ENCODE peak calls at places on chromosomes 12 and 14, in four cellular contexts. I is tibial artery, F is left ventricle myocardium inferior, M is spleen. D is an unnamed sample.

GRCh38 chr14:62313228-62313627 is 551.0 kb downstream of the SNAPC1 start:
- DNase-seq in I (no peak), F (no peak), M (no peak), D (no peak)

GRCh38 chr12:1220127-1221092 is 229.4 kb downstream of the ERC1 start:
- DNase-seq in I (no peak), F (no peak), M (no peak), D (peak)

GRCh38 chr14:23358042-23358441 is 5.4 kb upstream of the SLC22A17 start:
- DNase-seq in I (no peak), F (no peak), M (no peak), D (no peak)

GRCh38 chr12:111645433-111645832 is 40.3 kb downstream of the BRAP start:
- DNase-seq in I (no peak), F (no peak), M (no peak), D (peak)

GRCh38 chr12:104600790-104601739 is 144.3 kb downstream of the CHST11 start:
- DNase-seq in I (no peak), F (no peak), M (no peak), D (no peak)

GRCh38 chr14:79740043-79740442 is 471.3 kb downstream of the DIO2 start:
- DNase-seq in I (no peak), F (no peak), M (no peak), D (no peak)

GRCh38 chr14:106883218-106883692 is 1356.9 kb downstream of the TMEM121 start:
- DNase-seq in I (peak), F (no peak), M (peak), D (peak)

GRCh38 chr12:49019120-49019430 is 499 bp upstream of the PRKAG1 start:
- DNase-seq in I (no peak), F (no peak), M (no peak), D (no peak)

GRCh38 chr12:104105461-104105860 is 32.5 kb downstream of the NFYB start:
- DNase-seq in I (no peak), F (no peak), M (no peak), D (no peak)

GRCh38 chr12:10557766-10558165 is 52.1 kb downstream of the EIF2S3B start:
- DNase-seq in I (no peak), F (no peak), M (no peak), D (no peak)

GRCh38 chr12:123131879-123132402 is 18.9 kb downstream of the PITPNM2 start:
- DNase-seq in I (no peak), F (no peak), M (peak), D (peak)

GRCh38 chr12:3200032-3200617 is 122.9 kb downstream of the TSPAN9 start:
- DNase-seq in I (no peak), F (peak), M (no peak), D (no peak)

GRCh38 chr12:105235299-105235746 is 651 bp downstream of the APPL2 start:
- DNase-seq in I (no peak), F (no peak), M (no peak), D (no peak)

GRCh38 chr12:111598637-111599458 is at the start of gene ATXN2:
- DNase-seq in I (peak), F (peak), M (peak), D (peak)

GRCh38 chr14:20501346-20501745 is 4.0 kb upstream of the RNASE10 start:
- DNase-seq in I (no peak), F (no peak), M (no peak), D (no peak)

GRCh38 chr12:131536337-131536736 is 174.6 kb upstream of the SFSWAP start:
- DNase-seq in I (no peak), F (no peak), M (no peak), D (no peak)

GRCh38 chr12:113418213-113418879 is 3.8 kb upstream of the SDSL start:
- DNase-seq in I (no peak), F (no peak), M (no peak), D (no peak)

GRCh38 chr12:27343255-27344000 is 10.8 kb downstream of the BMAL2 start:
- DNase-seq in I (no peak), F (no peak), M (no peak), D (no peak)

GRCh38 chr12:24909667-24910066 is 39.2 kb downstream of the BCAT1 start:
- DNase-seq in I (peak), F (peak), M (no peak), D (no peak)

GRCh38 chr12:69998011-69998410 is 173.0 kb downstream of the MYRFL start:
- DNase-seq in I (no peak), F (no peak), M (no peak), D (no peak)

GRCh38 chr14:71856199-71856919 is 75.9 kb upstream of the RGS6 start:
- DNase-seq in I (no peak), F (no peak), M (no peak), D (no peak)

GRCh38 chr12:25812295-25812694 is 146.2 kb upstream of the RASSF8 start:
- DNase-seq in I (no peak), F (no peak), M (no peak), D (no peak)

GRCh38 chr12:119802472-119802871 is 74.6 kb downstream of the CIT start:
- DNase-seq in I (peak), F (peak), M (no peak), D (no peak)

GRCh38 chr14:83467811-83468210 is 1934.2 kb upstream of the SEL1L start:
- DNase-seq in I (no peak), F (no peak), M (no peak), D (no peak)

GRCh38 chr12:103268831-103269514 is 226.8 kb downstream of the C12orf42 start:
- DNase-seq in I (no peak), F (no peak), M (no peak), D (no peak)

GRCh38 chr12:28535216-28535615 is 345.0 kb downstream of the CCDC91 start:
- DNase-seq in I (no peak), F (no peak), M (no peak), D (no peak)

GRCh38 chr12:52615208-52615868 is 3.0 kb downstream of the KRT73 start:
- DNase-seq in I (no peak), F (no peak), M (no peak), D (no peak)

GRCh38 chr14:56120091-56120632 is 2.0 kb downstream of the PELI2 start:
- DNase-seq in I (no peak), F (no peak), M (no peak), D (no peak)

GRCh38 chr12:90921536-90921935 is 33.4 kb downstream of the CCER1 start:
- DNase-seq in I (no peak), F (no peak), M (no peak), D (no peak)

GRCh38 chr12:106276032-106276728 is 26.4 kb upstream of the TCP11L2 start:
- DNase-seq in I (no peak), F (no peak), M (no peak), D (no peak)

GRCh38 chr14:59882957-59883356 is 12.4 kb upstream of the RTN1 start:
- DNase-seq in I (no peak), F (no peak), M (no peak), D (no peak)

GRCh38 chr12:79317184-79317847 is 373.4 kb downstream of the PAWR start:
- DNase-seq in I (no peak), F (no peak), M (no peak), D (no peak)
- H3K27ac ChIP-seq in I (no peak), F (no peak), M (no peak), D (no peak)

GRCh38 chr14:75877292-75877691 is 104.5 kb downstream of the TGFB3 start:
- DNase-seq in I (no peak), F (no peak), M (no peak), D (no peak)

GRCh38 chr14:75881986-75882385 is 99.8 kb downstream of the TGFB3 start:
- DNase-seq in I (no peak), F (no peak), M (no peak), D (no peak)

GRCh38 chr14:75879031-75879430 is 102.8 kb downstream of the TGFB3 start:
- DNase-seq in I (no peak), F (no peak), M (no peak), D (no peak)

GRCh38 chr14:75877884-75878283 is 103.9 kb downstream of the TGFB3 start:
- DNase-seq in I (no peak), F (no peak), M (no peak), D (no peak)

GRCh38 chr14:75880512-75880911 is 101.3 kb downstream of the TGFB3 start:
- DNase-seq in I (no peak), F (no peak), M (no peak), D (no peak)
- H3K27ac ChIP-seq in I (no peak), F (no peak), M (no peak), D (no peak)

GRCh38 chr12:12720637-12721250 is 3.6 kb downstream of the CDKN1B start:
- DNase-seq in I (no peak), F (no peak), M (no peak), D (no peak)
- H3K27ac ChIP-seq in I (peak), F (peak), M (peak), D (peak)

DNA sequence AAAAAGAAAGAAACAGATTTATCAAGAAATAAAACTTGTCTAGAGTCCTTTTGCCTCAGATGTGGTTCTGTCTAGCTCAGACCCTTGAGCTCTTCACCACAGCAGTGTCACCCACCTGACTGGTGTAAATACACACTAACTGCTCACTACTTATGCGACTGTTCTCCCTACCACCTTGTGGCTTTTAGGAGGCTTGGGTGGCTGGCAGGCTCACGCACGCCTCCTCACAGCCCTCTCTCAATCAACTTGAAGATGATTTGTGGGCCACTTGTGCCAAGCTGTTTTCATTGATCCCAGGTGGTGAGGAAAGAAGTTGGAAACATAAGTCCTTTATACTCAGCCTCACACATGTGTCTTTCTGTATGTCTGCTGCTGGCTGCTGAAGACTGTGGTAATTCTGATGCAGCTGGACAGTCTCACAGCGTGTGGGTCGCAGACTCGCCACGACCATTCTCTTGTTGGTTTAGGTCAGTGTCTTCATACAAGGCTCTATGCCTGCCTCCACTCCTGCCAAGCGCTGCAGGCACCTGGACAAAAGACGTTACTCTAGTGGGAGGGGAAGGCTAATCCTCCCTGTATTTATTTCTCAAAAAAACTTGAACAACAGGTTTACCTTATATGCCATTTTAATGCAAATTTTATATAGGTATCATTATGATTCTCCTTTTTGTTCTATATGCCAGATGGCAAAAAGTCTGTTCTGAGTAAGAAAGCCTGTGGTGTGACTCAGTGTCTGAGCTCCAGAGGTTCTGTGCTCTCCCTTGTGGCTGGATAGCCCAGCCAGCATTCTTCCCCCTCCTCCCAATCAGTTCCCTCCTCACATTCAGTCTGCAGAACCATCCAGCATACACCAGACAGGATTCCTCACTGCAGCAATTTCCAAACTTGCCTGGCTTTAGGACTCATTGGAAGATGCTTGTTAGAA is 115.5 kb downstream of the DIP2B start:
- DNase-seq in I (no peak), F (no peak), M (no peak), D (no peak)
- H3K27ac ChIP-seq in I (no peak), F (no peak), M (no peak), D (peak)

DNA sequence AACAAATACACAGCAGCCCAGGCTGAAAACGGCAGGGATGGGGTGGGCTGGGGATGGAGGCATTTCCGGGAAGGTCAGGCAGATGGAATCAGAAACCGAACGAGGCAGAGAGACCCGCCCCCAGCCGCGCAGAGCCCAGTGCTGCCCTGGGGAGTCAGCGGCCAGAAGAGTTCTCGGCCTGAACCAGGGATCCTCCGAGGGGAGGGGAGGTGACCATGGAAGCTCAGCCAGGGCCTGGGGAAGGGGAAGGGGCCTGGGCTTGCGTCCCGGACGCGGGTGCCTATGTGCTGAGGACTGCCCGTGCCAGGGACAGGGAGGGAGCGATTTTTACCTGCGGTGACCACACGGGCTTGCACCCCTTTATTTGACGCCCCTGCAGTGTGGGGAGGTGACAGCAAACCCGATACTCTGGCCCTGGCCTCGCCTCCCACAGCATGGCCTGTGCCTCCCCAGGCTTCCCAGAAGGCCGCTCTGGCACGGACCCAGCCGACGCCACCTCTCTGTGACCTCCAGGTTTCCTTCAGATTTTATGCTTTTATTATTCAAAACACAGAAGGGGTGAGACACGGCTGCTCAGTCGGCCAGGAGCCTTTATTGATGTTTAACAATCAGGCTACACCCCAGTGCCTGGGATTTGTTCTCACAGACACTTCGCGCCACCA is 7.7 kb downstream of the LRCOL1 start:
- DNase-seq in I (no peak), F (no peak), M (no peak), D (peak)
- H3K27ac ChIP-seq in I (no peak), F (peak), M (peak), D (peak)

GRCh38 chr14:90557516-90557915 is 160.7 kb downstream of the CALM1 start:
- DNase-seq in I (no peak), F (no peak), M (no peak), D (no peak)
- H3K27ac ChIP-seq in I (no peak), F (no peak), M (no peak), D (no peak)

GRCh38 chr12:74021937-74022336 is 515.7 kb upstream of the ATXN7L3B start:
- DNase-seq in I (no peak), F (peak), M (peak), D (peak)
- H3K27ac ChIP-seq in I (no peak), F (no peak), M (no peak), D (no peak)

GRCh38 chr12:95790912-95791849 is 617 bp upstream of the NTN4 start:
- DNase-seq in I (peak), F (no peak), M (peak), D (peak)
- H3K27ac ChIP-seq in I (peak), F (peak), M (peak), D (peak)

DNA sequence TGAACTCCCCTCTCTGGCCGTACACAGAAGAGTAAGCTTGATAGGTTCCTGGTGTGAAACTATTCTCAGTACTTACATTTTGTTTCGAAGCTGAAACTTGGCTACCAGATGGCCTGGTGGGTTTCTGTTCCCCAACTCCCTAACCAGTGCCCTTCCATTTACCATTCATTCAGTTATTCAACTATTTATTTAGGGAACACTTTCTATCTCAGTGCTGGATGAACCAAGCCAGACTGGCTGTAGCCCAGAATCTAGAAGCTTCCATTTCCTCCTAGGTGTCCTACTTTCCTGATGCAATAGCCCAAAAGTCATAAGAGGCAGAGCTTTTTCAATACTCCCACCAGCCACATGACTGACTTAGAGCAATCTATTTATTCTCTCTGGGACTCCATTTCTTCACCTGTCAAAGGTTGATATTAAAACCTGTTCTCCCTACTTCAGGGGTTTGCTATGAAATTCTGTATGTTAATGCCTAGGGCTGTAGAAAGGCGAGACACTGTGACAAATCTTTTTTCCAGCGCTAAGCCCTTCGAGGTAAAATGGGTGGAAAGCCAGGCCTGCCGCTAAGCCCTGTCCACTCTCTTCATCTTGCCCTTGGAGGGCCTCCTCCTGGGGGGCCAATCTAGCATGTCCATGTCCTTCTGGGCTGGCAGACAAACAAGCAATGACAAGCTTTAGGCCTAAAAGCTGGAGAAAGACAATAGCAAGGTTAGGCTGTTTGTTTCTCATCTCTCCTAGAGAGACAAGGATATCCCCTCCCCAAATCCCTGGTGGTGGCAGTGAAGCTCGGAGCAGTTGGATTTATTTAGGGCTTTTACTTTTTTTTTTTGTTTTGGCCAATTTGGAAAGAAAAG is 8.2 kb upstream of the IRF2BPL start:
- DNase-seq in I (no peak), F (no peak), M (no peak), D (no peak)
- H3K27ac ChIP-seq in I (peak), F (peak), M (peak), D (peak)

GRCh38 chr12:32025906-32026305 is 66.7 kb downstream of the RESF1 start:
- DNase-seq in I (no peak), F (no peak), M (no peak), D (no peak)
- H3K27ac ChIP-seq in I (no peak), F (no peak), M (peak), D (no peak)